ENCODE peak calls at places on chromosomes 12 and 14, in five cellular contexts. Q is K562, G is endothelial cell of umbilical vein, A is HepG2, B is PC-9. W is an unnamed sample.

GRCh38 chr12:3533703-3534386 is 42.8 kb downstream of the PRMT8 start:
- DNase-seq in Q (no peak), G (no peak), A (no peak), B (no peak), W (peak; percentile 62)

GRCh38 chr14:61346793-61347192 is 25.4 kb downstream of the PRKCH start:
- DNase-seq in Q (no peak), G (peak; percentile 95), A (no peak), B (no peak), W (no peak)

GRCh38 chr12:19546611-19547162 is 107.4 kb downstream of the AEBP2 start:
- DNase-seq in Q (no peak), G (peak; percentile 92), A (no peak), B (no peak), W (no peak)

GRCh38 chr12:22709292-22709691 is 84.3 kb downstream of the ETNK1 start:
- DNase-seq in Q (peak; percentile 21), G (peak; percentile 12), A (peak; percentile 33), B (no peak), W (peak; percentile 17)

GRCh38 chr14:45051896-45052295 is 32.0 kb upstream of the PRPF39 start:
- DNase-seq in Q (no peak), G (no peak), A (no peak), B (no peak), W (no peak)

GRCh38 chr14:68210729-68211299 is 391.2 kb downstream of the RAD51B start:
- DNase-seq in Q (peak; percentile 32), G (peak; percentile 84), A (peak; percentile 39), B (peak; percentile 31), W (peak; percentile 25)

GRCh38 chr14:31944256-31945073 is 132.6 kb upstream of the ARHGAP5 start:
- DNase-seq in Q (no peak), G (no peak), A (peak; percentile 96), B (no peak), W (peak; percentile 79)

GRCh38 chr14:90555126-90556049 is 158.6 kb downstream of the CALM1 start:
- DNase-seq in Q (no peak), G (no peak), A (no peak), B (no peak), W (no peak)

GRCh38 chr12:95838125-95838524 is 20.6 kb upstream of the SNRPF start:
- DNase-seq in Q (no peak), G (peak; percentile 8), A (peak; percentile 49), B (peak; percentile 24), W (peak; percentile 41)

GRCh38 chr14:71362920-71363584 is 455.8 kb downstream of the PCNX1 start:
- DNase-seq in Q (no peak), G (no peak), A (no peak), B (no peak), W (no peak)

GRCh38 chr14:91964724-91965123 is 17.2 kb upstream of the FBLN5 start:
- DNase-seq in Q (no peak), G (no peak), A (no peak), B (no peak), W (no peak)

GRCh38 chr14:68774771-68775613 is 17.9 kb downstream of the ZFP36L1 start:
- DNase-seq in Q (no peak), G (no peak), A (peak; percentile 78), B (no peak), W (no peak)

GRCh38 chr12:26246483-26247164 is 51.3 kb downstream of the SSPN start:
- DNase-seq in Q (no peak), G (no peak), A (no peak), B (peak; percentile 95), W (peak; percentile 76)

GRCh38 chr12:98908866-98909265 is 263.8 kb downstream of the APAF1 start:
- DNase-seq in Q (no peak), G (no peak), A (no peak), B (no peak), W (no peak)

GRCh38 chr12:53205747-53206146 is 1.3 kb downstream of the ITGB7 start:
- DNase-seq in Q (peak; percentile 44), G (no peak), A (no peak), B (peak; percentile 59), W (no peak)

GRCh38 chr12:53204351-53204750 is 2.7 kb downstream of the ITGB7 start:
- DNase-seq in Q (no peak), G (no peak), A (no peak), B (no peak), W (no peak)

GRCh38 chr12:53208435-53208834 is 1.4 kb upstream of the ITGB7 start:
- DNase-seq in Q (no peak), G (no peak), A (no peak), B (no peak), W (no peak)

GRCh38 chr12:53208877-53209463 is 1.9 kb upstream of the ITGB7 start:
- DNase-seq in Q (no peak), G (no peak), A (no peak), B (no peak), W (no peak)

GRCh38 chr12:53207042-53207441 is at the start of gene ITGB7:
- DNase-seq in Q (peak; percentile 69), G (no peak), A (no peak), B (no peak), W (no peak)
- H3K27ac ChIP-seq in Q (no peak within 1 kb of the TSS), G (no peak within 1 kb of the TSS), A (no peak within 1 kb of the TSS), B (peak within 1 kb of the TSS; percentile 36), W (no peak within 1 kb of the TSS)

GRCh38 chr14:63046339-63047268 is 1.3 kb upstream of the KCNH5 start:
- DNase-seq in Q (no peak), G (no peak), A (peak; percentile 17), B (no peak), W (no peak)
- TF ChIP-seq EZH2 in Q (no peak), G (peak; percentile 48), A (no peak), B (no peak), W (peak; percentile 87)

GRCh38 chr12:125418902-125419564 is 353.8 kb downstream of the AACS start:
- DNase-seq in Q (no peak), G (no peak), A (no peak), B (no peak), W (no peak)
- H3K27ac ChIP-seq in Q (no peak overlapping the region), G (no peak overlapping the region), A (no peak overlapping the region), B (no peak overlapping the region), W (no peak overlapping the region)

GRCh38 chr14:76376878-76377523 is 1.1 kb downstream of the ESRRB start:
- DNase-seq in Q (no peak), G (no peak), A (no peak), B (no peak), W (no peak)

GRCh38 chr14:76377675-76378074 is 1.7 kb downstream of the ESRRB start:
- DNase-seq in Q (no peak), G (no peak), A (no peak), B (no peak), W (no peak)

GRCh38 chr14:76375484-76375883 is 453 bp upstream of the ESRRB start:
- DNase-seq in Q (no peak), G (no peak), A (no peak), B (no peak), W (no peak)

GRCh38 chr14:76376001-76376404 is at the start of gene ESRRB:
- DNase-seq in Q (no peak), G (peak; percentile 9), A (no peak), B (no peak), W (peak; percentile 13)

GRCh38 chr14:76376409-76376877 is 506 bp downstream of the ESRRB start:
- DNase-seq in Q (no peak), G (no peak), A (no peak), B (no peak), W (no peak)
- TF ChIP-seq EZH2 in Q (no peak), G (peak; percentile 57), A (no peak), B (no peak), W (no peak)

GRCh38 chr12:49064767-49065152 is 4.2 kb upstream of the KMT2D start:
- DNase-seq in Q (no peak), G (no peak), A (no peak), B (no peak), W (no peak)

GRCh38 chr12:49066120-49066519 is 3.7 kb downstream of the RHEBL1 start:
- DNase-seq in Q (no peak), G (no peak), A (no peak), B (no peak), W (no peak)

GRCh38 chr12:49069507-49070346 is at the start of gene RHEBL1:
- DNase-seq in Q (peak; percentile 99), G (peak; percentile 98), A (peak; percentile 94), B (peak; percentile 98), W (peak; percentile 99)

GRCh38 chr12:49070971-49071370 is 1.2 kb upstream of the RHEBL1 start:
- DNase-seq in Q (no peak), G (no peak), A (no peak), B (no peak), W (no peak)

DNA sequence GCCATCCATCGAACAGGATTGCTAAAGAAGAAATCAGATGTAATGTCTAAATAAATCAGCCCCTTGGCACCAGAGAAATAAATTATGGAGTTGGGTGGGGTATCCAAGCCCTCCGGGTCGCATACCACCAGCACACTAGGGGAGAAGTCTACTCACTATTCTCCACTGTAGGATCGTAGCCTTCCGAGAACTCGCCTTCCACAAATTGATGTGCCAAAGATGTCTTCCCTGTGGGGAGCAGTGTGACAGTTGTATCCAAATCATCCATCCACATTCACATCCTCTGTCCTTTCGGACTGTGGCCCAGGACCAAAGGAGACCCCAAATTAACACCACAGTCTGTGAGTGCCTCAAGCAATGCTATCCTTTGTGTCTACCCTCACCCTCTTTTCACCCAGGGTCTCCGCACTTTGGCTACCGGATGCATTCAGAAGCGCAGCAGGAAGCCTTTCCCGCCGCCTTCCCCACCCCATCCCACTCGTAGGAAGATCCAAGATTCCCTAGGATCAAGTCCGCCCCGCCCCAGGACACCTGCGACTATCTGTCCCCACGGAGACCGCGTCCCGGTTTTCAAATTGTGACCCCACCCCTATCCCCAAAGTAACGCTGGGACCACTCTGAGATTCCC is 786 bp downstream of the RHEBL1 start:
- DNase-seq in Q (no peak), G (no peak), A (no peak), B (no peak), W (no peak)
- H3K27ac ChIP-seq in Q (peak overlapping the region; percentile 79), G (peak overlapping the region; percentile 6), A (no peak overlapping the region), B (peak overlapping the region; percentile 39), W (no peak overlapping the region)

DNA sequence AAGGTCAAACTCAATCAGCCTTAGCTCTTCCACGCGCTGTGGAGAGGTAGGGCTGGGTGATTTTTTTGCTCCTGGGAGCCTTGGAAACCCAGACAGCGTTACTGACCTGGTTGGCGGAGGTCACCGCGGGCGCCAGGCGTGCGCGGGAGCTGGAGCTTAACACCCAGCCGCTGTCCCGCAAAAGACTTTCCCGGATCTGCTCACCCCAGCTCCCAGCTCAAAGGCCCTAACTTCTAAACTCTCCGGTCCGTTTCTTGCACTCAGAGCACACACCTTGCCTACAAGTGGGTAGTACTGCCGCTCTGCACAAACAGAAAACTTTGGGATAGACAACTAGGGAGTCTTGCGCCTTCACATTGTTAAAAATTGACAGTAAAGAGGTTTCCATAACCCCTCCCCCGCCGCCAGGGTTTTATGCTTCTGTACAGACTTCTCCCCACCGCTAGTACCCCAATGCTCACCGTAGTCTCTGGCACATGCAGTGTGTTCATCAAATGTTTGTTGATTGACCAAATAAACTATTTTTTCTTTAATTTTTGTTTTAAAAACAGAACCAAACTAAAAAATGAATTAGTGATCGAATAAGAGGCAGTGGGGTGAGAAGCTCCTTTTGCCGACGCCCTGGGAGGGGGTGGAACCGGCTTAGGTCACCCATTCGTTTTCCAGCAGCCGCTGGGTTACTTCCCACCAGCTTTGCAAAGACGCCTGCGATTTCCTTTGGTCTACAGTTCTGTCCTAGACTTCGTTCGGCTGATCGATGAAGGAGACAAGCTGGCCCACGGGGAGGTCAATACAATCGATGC is 12.7 kb upstream of the TBX3 start:
- DNase-seq in Q (no peak), G (no peak), A (no peak), B (no peak), W (no peak)
- TF ChIP-seq EZH2 in Q (no peak), G (no peak), A (no peak), B (no peak), W (no peak)

W was measured in hepatocyte.